ENCODE peak calls at places on chromosomes 6 and 20, in five cellular contexts. Z is lower leg skin, U is right lobe of liver, N is mucosa of descending colon, K is prostate gland. H is an unnamed sample.

GRCh38 chr20:56986931-56987720 is 279.3 kb downstream of the BMP7 start:
- DNase-seq in Z (no peak), U (no peak), N (no peak), K (no peak), H (no peak)

GRCh38 chr20:8020314-8021079 is 936 bp upstream of the TMX4 start:
- DNase-seq in Z (no peak), U (no peak), N (no peak), K (no peak), H (no peak)

GRCh38 chr6:107102414-107102805 is 12.9 kb downstream of the BEND3 start:
- DNase-seq in Z (no peak), U (no peak), N (no peak), K (no peak), H (no peak)

GRCh38 chr6:168427184-168427583 is 13.8 kb upstream of the SMOC2 start:
- DNase-seq in Z (no peak), U (no peak), N (no peak), K (no peak), H (no peak)

GRCh38 chr20:11144114-11144513 is 470.3 kb upstream of the JAG1 start:
- DNase-seq in Z (peak; percentile 29), U (no peak), N (no peak), K (no peak), H (no peak)

GRCh38 chr6:16486661-16487060 is 248.3 kb downstream of the GMPR start:
- DNase-seq in Z (no peak), U (no peak), N (no peak), K (no peak), H (no peak)

GRCh38 chr20:9051508-9051907 is 17.4 kb upstream of the PLCB4 start:
- DNase-seq in Z (peak; percentile 35), U (no peak), N (no peak), K (no peak), H (no peak)

GRCh38 chr6:133235219-133235618 is 5.9 kb upstream of the EYA4 start:
- DNase-seq in Z (no peak), U (no peak), N (no peak), K (no peak), H (no peak)

GRCh38 chr6:41153451-41153850 is 696 bp downstream of the TREML1 start:
- DNase-seq in Z (no peak), U (no peak), N (no peak), K (no peak), H (no peak)

GRCh38 chr6:36127462-36128016 is 2.8 kb upstream of the MAPK13 start:
- DNase-seq in Z (no peak), U (peak; percentile 79), N (no peak), K (no peak), H (no peak)

GRCh38 chr6:157235600-157236039 is 87.7 kb downstream of the TMEM242 start:
- DNase-seq in Z (no peak), U (peak; percentile 50), N (peak; percentile 70), K (no peak), H (peak; percentile 39)

DNA sequence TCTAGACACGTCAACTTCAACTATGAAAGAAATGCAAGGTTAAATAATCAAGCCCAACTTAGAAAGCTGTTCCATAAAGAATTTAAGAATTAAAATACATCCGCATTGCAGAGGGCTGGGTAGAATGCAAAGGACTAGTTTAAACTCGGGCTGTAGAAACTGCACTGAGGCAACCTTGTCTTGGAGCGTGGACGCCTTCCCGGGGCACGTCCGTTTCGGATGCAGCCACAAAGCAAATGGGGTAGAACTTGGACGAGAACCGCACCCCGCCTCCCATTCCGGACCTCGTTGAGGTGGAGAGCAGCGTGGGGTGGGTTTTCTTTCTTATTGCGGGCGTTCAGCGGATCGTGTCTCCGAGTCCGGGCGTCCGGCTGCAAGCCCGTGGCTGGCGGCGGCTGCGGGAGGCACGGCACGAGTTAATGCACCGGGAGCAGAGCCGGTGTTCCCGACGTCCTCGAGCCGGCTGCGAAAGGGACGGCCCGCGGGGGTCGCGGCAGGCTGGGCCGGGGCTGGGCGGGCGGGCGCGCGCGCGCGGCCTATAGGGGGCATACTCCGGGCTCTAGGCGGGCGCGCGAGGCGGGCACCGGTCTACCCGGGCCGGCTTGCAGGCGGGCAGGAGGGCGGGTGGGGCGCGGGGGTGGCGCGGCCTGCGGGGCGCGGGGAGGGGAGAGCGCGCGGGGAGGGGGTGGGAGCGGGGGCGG is 2.0 kb downstream of the JARID2 start:
- DNase-seq in Z (peak; percentile 40), U (peak; percentile 81), N (peak; percentile 78), K (peak; percentile 36), H (peak; percentile 62)
- TF ChIP-seq CTCF in Z (no peak), U (peak; percentile 30), N (no peak), K (peak; percentile 40), H (no peak)

GRCh38 chr6:170293881-170294755 is 3.2 kb upstream of the DLL1 start:
- DNase-seq in Z (no peak), U (no peak), N (no peak), K (no peak), H (no peak)

GRCh38 chr6:170292111-170292777 is 1.4 kb upstream of the DLL1 start:
- DNase-seq in Z (no peak), U (no peak), N (no peak), K (no peak), H (no peak)

GRCh38 chr6:170291271-170292110 is 613 bp upstream of the DLL1 start:
- DNase-seq in Z (peak; percentile 74), U (peak; percentile 79), N (peak; percentile 77), K (peak; percentile 72), H (peak; percentile 42)

GRCh38 chr6:170293411-170293844 is 2.5 kb upstream of the DLL1 start:
- DNase-seq in Z (no peak), U (no peak), N (no peak), K (no peak), H (no peak)

DNA sequence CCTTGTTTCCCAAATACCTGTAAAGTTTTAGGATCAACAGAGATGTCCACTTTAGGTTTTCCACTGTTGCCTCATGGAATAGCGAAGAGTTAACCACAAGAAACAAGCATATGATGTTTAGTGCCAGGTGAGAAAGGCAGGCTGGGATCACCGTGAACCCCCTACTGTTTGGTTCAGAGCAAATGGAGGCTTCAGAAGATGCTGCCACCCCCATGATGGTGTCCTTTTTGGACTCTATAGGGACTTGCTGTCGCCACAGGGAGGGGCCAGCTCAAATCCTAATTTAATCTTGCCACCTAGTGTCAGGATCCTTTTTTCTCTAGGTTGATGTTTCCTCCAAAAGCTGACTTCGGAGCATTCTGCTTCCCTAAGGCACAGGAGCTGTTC is 1.9 kb upstream of the DLL1 start:
- DNase-seq in Z (no peak), U (no peak), N (no peak), K (no peak), H (no peak)
- TF ChIP-seq CTCF in Z (no peak), U (peak; percentile 26), N (no peak), K (peak; percentile 38), H (no peak)

GRCh38 chr6:147774856-147775255 is 266.4 kb downstream of the SAMD5 start:
- DNase-seq in Z (no peak), U (no peak), N (no peak), K (no peak), H (no peak)
- TF ChIP-seq CTCF in Z (no peak), U (no peak), N (no peak), K (no peak), H (no peak)

GRCh38 chr20:35991142-35991771 is 22.9 kb downstream of the CNBD2 start:
- DNase-seq in Z (no peak), U (no peak), N (no peak), K (peak; percentile 60), H (no peak)
- TF ChIP-seq CTCF in Z (no peak), U (peak; percentile 46), N (peak; percentile 29), K (peak; percentile 50), H (no peak)

GRCh38 chr6:151004415-151005024 is 139.0 kb downstream of the MTHFD1L start:
- DNase-seq in Z (peak; percentile 33), U (no peak), N (no peak), K (peak; percentile 34), H (no peak)

GRCh38 chr6:151001387-151002063 is 136.0 kb downstream of the MTHFD1L start:
- DNase-seq in Z (no peak), U (no peak), N (no peak), K (no peak), H (no peak)

GRCh38 chr6:151005126-151005525 is 139.6 kb downstream of the MTHFD1L start:
- DNase-seq in Z (no peak), U (no peak), N (no peak), K (no peak), H (no peak)

GRCh38 chr6:150998992-150999975 is 133.8 kb downstream of the MTHFD1L start:
- DNase-seq in Z (peak; percentile 51), U (no peak), N (no peak), K (no peak), H (no peak)

GRCh38 chr6:151002562-151002961 is 137.1 kb downstream of the MTHFD1L start:
- DNase-seq in Z (no peak), U (no peak), N (no peak), K (no peak), H (no peak)
- TF ChIP-seq CTCF in Z (no peak), U (no peak), N (no peak), K (no peak), H (no peak)

GRCh38 chr6:91340998-91341397 is 754.1 kb upstream of the MAP3K7 start:
- DNase-seq in Z (no peak), U (no peak), N (no peak), K (no peak), H (no peak)

GRCh38 chr6:91341473-91341872 is 754.6 kb upstream of the MAP3K7 start:
- DNase-seq in Z (no peak), U (no peak), N (no peak), K (no peak), H (no peak)

DNA sequence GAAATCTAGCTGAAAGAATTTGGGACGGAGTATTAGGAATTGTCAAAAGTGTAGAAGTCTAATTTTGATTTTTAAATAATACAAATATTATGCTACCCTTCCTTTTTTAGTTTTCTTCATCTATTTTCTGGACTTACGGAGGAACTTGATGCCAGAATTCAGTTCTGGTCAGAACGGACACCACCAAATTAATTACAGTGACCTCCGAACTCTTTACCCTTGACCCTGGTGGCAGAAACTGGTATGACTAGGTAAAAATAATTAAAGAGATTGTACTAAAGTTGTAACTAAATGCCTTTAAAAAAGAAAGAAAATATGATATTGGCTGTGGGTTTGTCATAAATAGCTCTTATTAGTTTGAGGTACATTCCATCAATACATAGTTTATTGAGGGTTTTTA is 751.1 kb upstream of the MAP3K7 start:
- DNase-seq in Z (no peak), U (no peak), N (no peak), K (no peak), H (no peak)
- TF ChIP-seq CTCF in Z (no peak), U (peak; percentile 7), N (no peak), K (no peak), H (no peak)

DNA sequence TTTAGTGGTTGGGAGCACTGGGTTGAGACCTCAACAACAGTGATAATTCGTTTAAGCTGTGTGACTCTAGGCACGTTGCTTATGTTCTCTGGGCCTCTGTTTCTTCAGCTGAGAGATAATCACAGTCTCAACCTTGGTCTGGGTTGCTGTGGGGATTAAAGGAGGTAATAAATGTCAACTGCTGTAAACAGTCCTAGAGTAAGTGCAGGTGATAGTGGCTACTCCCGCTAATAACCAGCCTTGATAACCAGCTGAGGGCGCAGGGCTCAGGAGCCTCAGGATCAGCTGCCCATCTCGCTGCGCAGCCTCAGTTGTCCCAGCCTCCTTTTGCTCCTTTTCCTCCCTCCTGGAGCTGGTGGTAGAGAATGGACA is 58.0 kb downstream of the JARID2 start:
- DNase-seq in Z (no peak), U (no peak), N (no peak), K (no peak), H (no peak)
- TF ChIP-seq CTCF in Z (no peak), U (no peak), N (no peak), K (no peak), H (no peak)

GRCh38 chr6:191487-192312 is 100.6 kb upstream of the DUSP22 start:
- DNase-seq in Z (no peak), U (no peak), N (no peak), K (no peak), H (no peak)
- TF ChIP-seq CTCF in Z (no peak), U (no peak), N (no peak), K (no peak), H (no peak)